ENCODE peak calls at places on chromosome 13, in seven cellular contexts. One of them, this sample, is unnamed. For H3K4me1, the result is how much of the 10 kb centered on the place peaks cover.

GRCh38 chr13:111528513-111528912 is 208.1 kb downstream of the TEX29 start:
- DNase-seq in astrocyte: no peak
- DNase-seq in upper lobe of right lung: no peak
- DNase-seq in spleen: peak
- DNase-seq in SK-N-SH: no peak
- DNase-seq in psoas muscle: no peak
- DNase-seq in OCI-LY7: no peak
- DNase-seq in this sample: no peak

GRCh38 chr13:92575782-92576181 is 650.8 kb upstream of the GPC6 start:
- DNase-seq in astrocyte: no peak
- DNase-seq in upper lobe of right lung: no peak
- DNase-seq in spleen: no peak
- DNase-seq in SK-N-SH: no peak
- DNase-seq in psoas muscle: no peak
- DNase-seq in OCI-LY7: no peak
- DNase-seq in this sample: no peak

GRCh38 chr13:35672611-35673010 is 196.1 kb upstream of the MAB21L1 start:
- DNase-seq in astrocyte: no peak
- DNase-seq in upper lobe of right lung: no peak
- DNase-seq in spleen: no peak
- DNase-seq in SK-N-SH: no peak
- DNase-seq in psoas muscle: no peak
- DNase-seq in OCI-LY7: no peak
- DNase-seq in this sample: no peak

GRCh38 chr13:52903320-52903719 is 54.9 kb upstream of the PCDH8 start:
- DNase-seq in astrocyte: no peak
- DNase-seq in upper lobe of right lung: no peak
- DNase-seq in spleen: no peak
- DNase-seq in SK-N-SH: no peak
- DNase-seq in psoas muscle: no peak
- DNase-seq in OCI-LY7: peak
- DNase-seq in this sample: no peak

GRCh38 chr13:110758195-110758594 is 44.7 kb downstream of the ING1 start:
- DNase-seq in astrocyte: peak
- DNase-seq in upper lobe of right lung: no peak
- DNase-seq in spleen: no peak
- DNase-seq in SK-N-SH: no peak
- DNase-seq in psoas muscle: no peak
- DNase-seq in OCI-LY7: no peak
- DNase-seq in this sample: no peak

GRCh38 chr13:22499919-22500318 is 680.9 kb upstream of the SGCG start:
- DNase-seq in astrocyte: no peak
- DNase-seq in upper lobe of right lung: no peak
- DNase-seq in spleen: no peak
- DNase-seq in SK-N-SH: no peak
- DNase-seq in psoas muscle: no peak
- DNase-seq in OCI-LY7: no peak
- DNase-seq in this sample: no peak

GRCh38 chr13:76764429-76764828 is 121.8 kb downstream of the KCTD12 start:
- DNase-seq in astrocyte: no peak
- DNase-seq in upper lobe of right lung: peak
- DNase-seq in spleen: peak
- DNase-seq in SK-N-SH: no peak
- DNase-seq in psoas muscle: peak
- DNase-seq in OCI-LY7: no peak
- DNase-seq in this sample: peak

GRCh38 chr13:62973804-62974203 is 1558.2 kb upstream of the PCDH20 start:
- DNase-seq in astrocyte: no peak
- DNase-seq in upper lobe of right lung: no peak
- DNase-seq in spleen: peak
- DNase-seq in SK-N-SH: no peak
- DNase-seq in psoas muscle: no peak
- DNase-seq in OCI-LY7: no peak
- DNase-seq in this sample: no peak

GRCh38 chr13:34591801-34592454 is 350.1 kb upstream of the NBEA start:
- DNase-seq in astrocyte: peak
- DNase-seq in upper lobe of right lung: no peak
- DNase-seq in spleen: no peak
- DNase-seq in SK-N-SH: no peak
- DNase-seq in psoas muscle: peak
- DNase-seq in OCI-LY7: no peak
- DNase-seq in this sample: no peak

GRCh38 chr13:94959616-94960015 is 247.3 kb upstream of the SOX21 start:
- DNase-seq in astrocyte: no peak
- DNase-seq in upper lobe of right lung: no peak
- DNase-seq in spleen: no peak
- DNase-seq in SK-N-SH: no peak
- DNase-seq in psoas muscle: no peak
- DNase-seq in OCI-LY7: no peak
- DNase-seq in this sample: no peak

GRCh38 chr13:76856141-76856571 is 30.0 kb downstream of the KCTD12 start:
- DNase-seq in astrocyte: peak
- DNase-seq in upper lobe of right lung: no peak
- DNase-seq in spleen: no peak
- DNase-seq in SK-N-SH: no peak
- DNase-seq in psoas muscle: no peak
- DNase-seq in OCI-LY7: no peak
- DNase-seq in this sample: no peak

GRCh38 chr13:114324334-114324733 is 10.0 kb downstream of the CHAMP1 start:
- DNase-seq in astrocyte: no peak
- DNase-seq in upper lobe of right lung: no peak
- DNase-seq in spleen: no peak
- DNase-seq in SK-N-SH: no peak
- DNase-seq in psoas muscle: no peak
- DNase-seq in OCI-LY7: no peak
- DNase-seq in this sample: no peak

GRCh38 chr13:33052446-33052845 is 36.2 kb downstream of the KL start:
- DNase-seq in astrocyte: peak
- DNase-seq in upper lobe of right lung: no peak
- DNase-seq in spleen: no peak
- DNase-seq in SK-N-SH: no peak
- DNase-seq in psoas muscle: no peak
- DNase-seq in OCI-LY7: no peak
- DNase-seq in this sample: no peak

GRCh38 chr13:20206065-20206725 is 13.5 kb upstream of the GJB2 start:
- DNase-seq in astrocyte: no peak
- DNase-seq in upper lobe of right lung: no peak
- DNase-seq in spleen: no peak
- DNase-seq in SK-N-SH: no peak
- DNase-seq in psoas muscle: no peak
- DNase-seq in OCI-LY7: no peak
- DNase-seq in this sample: no peak

GRCh38 chr13:107291875-107292274 is 723.9 kb upstream of the ARGLU1 start:
- DNase-seq in astrocyte: no peak
- DNase-seq in upper lobe of right lung: no peak
- DNase-seq in spleen: no peak
- DNase-seq in SK-N-SH: no peak
- DNase-seq in psoas muscle: no peak
- DNase-seq in OCI-LY7: no peak
- DNase-seq in this sample: no peak

GRCh38 chr13:110409581-110409992 is 102.5 kb downstream of the COL4A2 start:
- DNase-seq in astrocyte: peak
- DNase-seq in upper lobe of right lung: no peak
- DNase-seq in spleen: no peak
- DNase-seq in SK-N-SH: no peak
- DNase-seq in psoas muscle: no peak
- DNase-seq in OCI-LY7: no peak
- DNase-seq in this sample: no peak

GRCh38 chr13:56424246-56424645 is 716.5 kb upstream of the PRR20A start:
- DNase-seq in astrocyte: no peak
- DNase-seq in upper lobe of right lung: no peak
- DNase-seq in spleen: no peak
- DNase-seq in SK-N-SH: no peak
- DNase-seq in psoas muscle: no peak
- DNase-seq in OCI-LY7: no peak
- DNase-seq in this sample: no peak

GRCh38 chr13:24724714-24725113 is 39.3 kb upstream of the RNF17 start:
- DNase-seq in astrocyte: no peak
- DNase-seq in upper lobe of right lung: no peak
- DNase-seq in spleen: no peak
- DNase-seq in SK-N-SH: no peak
- DNase-seq in psoas muscle: no peak
- DNase-seq in OCI-LY7: no peak
- DNase-seq in this sample: no peak

GRCh38 chr13:69198706-69199105 is 908.9 kb upstream of the ATXN8OS start:
- DNase-seq in astrocyte: no peak
- DNase-seq in upper lobe of right lung: no peak
- DNase-seq in spleen: no peak
- DNase-seq in SK-N-SH: peak
- DNase-seq in psoas muscle: no peak
- DNase-seq in OCI-LY7: no peak
- DNase-seq in this sample: no peak

GRCh38 chr13:113886561-113887112 is 22.8 kb upstream of the GAS6 start:
- DNase-seq in astrocyte: no peak
- DNase-seq in upper lobe of right lung: no peak
- DNase-seq in spleen: no peak
- DNase-seq in SK-N-SH: no peak
- DNase-seq in psoas muscle: no peak
- DNase-seq in OCI-LY7: no peak
- DNase-seq in this sample: no peak

GRCh38 chr13:88031980-88032562 is 360.9 kb downstream of the SLITRK5 start:
- DNase-seq in astrocyte: peak
- DNase-seq in upper lobe of right lung: no peak
- DNase-seq in spleen: no peak
- DNase-seq in SK-N-SH: no peak
- DNase-seq in psoas muscle: no peak
- DNase-seq in OCI-LY7: no peak
- DNase-seq in this sample: no peak

GRCh38 chr13:113823771-113824170 is 40.1 kb downstream of the GAS6 start:
- DNase-seq in astrocyte: no peak
- DNase-seq in upper lobe of right lung: no peak
- DNase-seq in spleen: no peak
- DNase-seq in SK-N-SH: no peak
- DNase-seq in psoas muscle: no peak
- DNase-seq in OCI-LY7: no peak
- DNase-seq in this sample: no peak

GRCh38 chr13:42814868-42815267 is 33.5 kb downstream of the FAM216B start:
- DNase-seq in astrocyte: peak
- DNase-seq in upper lobe of right lung: no peak
- DNase-seq in spleen: no peak
- DNase-seq in SK-N-SH: peak
- DNase-seq in psoas muscle: no peak
- DNase-seq in OCI-LY7: no peak
- DNase-seq in this sample: no peak

GRCh38 chr13:75415720-75416119 is 66.2 kb downstream of the TBC1D4 start:
- DNase-seq in astrocyte: peak
- DNase-seq in upper lobe of right lung: no peak
- DNase-seq in spleen: no peak
- DNase-seq in SK-N-SH: no peak
- DNase-seq in psoas muscle: no peak
- DNase-seq in OCI-LY7: no peak
- DNase-seq in this sample: no peak
- H3K4me1 ChIP-seq in astrocyte: under half
- H3K4me1 ChIP-seq in upper lobe of right lung: under half
- H3K4me1 ChIP-seq in spleen: under half
- H3K4me1 ChIP-seq in SK-N-SH: under half
- H3K4me1 ChIP-seq in psoas muscle: half or more
- H3K4me1 ChIP-seq in OCI-LY7: half or more
- H3K4me1 ChIP-seq in this sample: under half

DNA sequence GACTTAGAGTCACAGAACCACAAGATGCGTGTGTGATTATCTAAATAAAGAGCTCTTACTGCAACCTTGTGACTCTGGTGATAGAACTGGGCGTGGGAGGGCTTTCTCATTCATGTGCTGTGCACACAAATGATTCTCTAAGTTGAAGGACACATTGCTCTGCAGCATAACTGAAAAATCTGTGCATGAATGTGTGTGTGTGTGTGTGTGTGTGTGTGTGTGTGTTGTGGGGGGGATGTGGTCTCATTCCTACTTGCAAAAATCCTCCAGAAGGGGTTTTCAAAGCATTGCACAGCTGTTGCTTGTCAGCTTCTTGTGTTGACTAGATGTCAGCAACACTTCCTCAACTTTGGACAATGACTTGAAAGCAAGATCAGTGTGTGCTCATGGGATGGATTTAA is 22.4 kb downstream of the LRCH1 start:
- DNase-seq in astrocyte: peak
- DNase-seq in upper lobe of right lung: no peak
- DNase-seq in spleen: no peak
- DNase-seq in SK-N-SH: no peak
- DNase-seq in psoas muscle: no peak
- DNase-seq in OCI-LY7: no peak
- DNase-seq in this sample: no peak
- H3K27ac ChIP-seq in astrocyte: peak
- H3K27ac ChIP-seq in upper lobe of right lung: no peak
- H3K27ac ChIP-seq in spleen: peak
- H3K27ac ChIP-seq in SK-N-SH: peak
- H3K27ac ChIP-seq in psoas muscle: no peak
- H3K27ac ChIP-seq in OCI-LY7: no peak
- H3K27ac ChIP-seq in this sample: peak

DNA sequence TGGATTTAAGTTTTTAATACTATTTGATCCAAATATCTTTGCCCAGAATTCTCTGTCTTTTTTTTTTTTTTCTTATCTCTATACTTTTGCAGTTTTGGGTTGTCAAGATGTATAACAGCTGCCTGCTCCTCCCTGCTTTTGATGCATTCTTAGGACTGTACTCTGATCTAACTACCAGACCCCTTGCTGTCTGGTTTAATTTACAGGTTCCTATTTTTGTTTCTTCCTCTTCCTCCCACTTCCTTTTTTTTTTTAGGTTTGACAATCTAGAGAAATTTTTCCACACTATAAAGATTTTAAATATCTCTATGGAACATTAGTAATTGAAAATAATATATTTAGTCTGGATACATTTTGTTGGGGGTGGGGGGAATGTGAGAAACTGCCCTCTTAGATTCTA is 12.5 kb downstream of the POMP start:
- DNase-seq in astrocyte: no peak
- DNase-seq in upper lobe of right lung: no peak
- DNase-seq in spleen: no peak
- DNase-seq in SK-N-SH: no peak
- DNase-seq in psoas muscle: no peak
- DNase-seq in OCI-LY7: no peak
- DNase-seq in this sample: no peak
- TF ChIP-seq CTCF in astrocyte: no peak
- TF ChIP-seq CTCF in upper lobe of right lung: no peak
- TF ChIP-seq CTCF in spleen: no peak
- TF ChIP-seq CTCF in SK-N-SH: no peak
- TF ChIP-seq CTCF in psoas muscle: no peak
- TF ChIP-seq CTCF in OCI-LY7: no peak
- TF ChIP-seq CTCF in this sample: no peak

GRCh38 chr13:40528881-40529280 is 137.6 kb downstream of the FOXO1 start:
- DNase-seq in astrocyte: no peak
- DNase-seq in upper lobe of right lung: no peak
- DNase-seq in spleen: no peak
- DNase-seq in SK-N-SH: no peak
- DNase-seq in psoas muscle: no peak
- DNase-seq in OCI-LY7: no peak
- DNase-seq in this sample: no peak
- H3K4me1 ChIP-seq in astrocyte: under half
- H3K4me1 ChIP-seq in upper lobe of right lung: under half
- H3K4me1 ChIP-seq in spleen: under half
- H3K4me1 ChIP-seq in SK-N-SH: under half
- H3K4me1 ChIP-seq in psoas muscle: under half
- H3K4me1 ChIP-seq in OCI-LY7: half or more
- H3K4me1 ChIP-seq in this sample: under half

DNA sequence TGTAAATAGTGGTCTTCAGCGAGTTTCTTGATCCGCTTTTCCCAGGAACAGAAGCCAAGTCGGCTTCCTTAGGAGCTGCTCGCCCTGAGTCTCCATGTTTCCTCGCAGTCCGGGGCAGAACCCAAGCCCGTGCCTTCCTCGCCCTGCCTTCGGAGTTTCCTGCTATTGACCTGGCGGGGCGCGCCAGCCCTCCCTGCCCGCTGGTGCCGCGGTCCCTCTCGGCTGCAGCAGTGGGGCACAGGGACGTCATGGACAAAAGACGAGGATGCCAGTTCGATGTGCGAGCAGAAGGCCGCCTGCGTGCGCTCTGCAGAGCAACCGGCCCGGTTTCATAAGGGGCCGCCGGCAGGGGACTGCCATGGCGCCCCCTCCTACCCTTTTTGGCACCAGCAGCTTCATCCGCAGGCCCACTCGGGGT is 156.6 kb downstream of the TM9SF2 start:
- DNase-seq in astrocyte: peak
- DNase-seq in upper lobe of right lung: peak
- DNase-seq in spleen: no peak
- DNase-seq in SK-N-SH: peak
- DNase-seq in psoas muscle: peak
- DNase-seq in OCI-LY7: no peak
- DNase-seq in this sample: peak
- H3K27ac ChIP-seq in astrocyte: peak
- H3K27ac ChIP-seq in upper lobe of right lung: peak
- H3K27ac ChIP-seq in spleen: peak
- H3K27ac ChIP-seq in SK-N-SH: no peak
- H3K27ac ChIP-seq in psoas muscle: peak
- H3K27ac ChIP-seq in OCI-LY7: no peak
- H3K27ac ChIP-seq in this sample: peak

This sample was measured in heart right ventricle.